ENCODE peak calls at places on chromosomes 4 and X, in nine cellular contexts. One of them, this sample, is unnamed.

GRCh38 chr4:105599475-105599874 is 47.1 kb downstream of the ARHGEF38 start:
- DNase-seq in endodermal cell: no peak
- DNase-seq in GM10248: no peak
- DNase-seq in tibial nerve: no peak
- DNase-seq in esophagus squamous epithelium: no peak
- DNase-seq in endothelial cell: no peak
- DNase-seq in HL-60: no peak
- DNase-seq in breast epithelium: no peak
- DNase-seq in H1: no peak
- DNase-seq in this sample: no peak

GRCh38 chrX:12988797-12989196 is 13.9 kb downstream of the TMSB4X start:
- DNase-seq in endodermal cell: no peak
- DNase-seq in HL-60: no peak
- DNase-seq in H1: no peak
- DNase-seq in esophagus squamous epithelium: no peak
- DNase-seq in GM10248: no peak
- DNase-seq in breast epithelium: peak
- DNase-seq in endothelial cell: no peak
- DNase-seq in tibial nerve: no peak
- DNase-seq in this sample: no peak

GRCh38 chrX:150495496-150495895 is 72.9 kb upstream of the MTM1 start:
- DNase-seq in breast epithelium: no peak
- DNase-seq in endodermal cell: no peak
- DNase-seq in HL-60: no peak
- DNase-seq in GM10248: no peak
- DNase-seq in endothelial cell: no peak
- DNase-seq in tibial nerve: no peak
- DNase-seq in H1: no peak
- DNase-seq in esophagus squamous epithelium: no peak
- DNase-seq in this sample: no peak

GRCh38 chrX:39627257-39627656 is 470.5 kb downstream of the BCOR start:
- DNase-seq in HL-60: no peak
- DNase-seq in H1: no peak
- DNase-seq in breast epithelium: no peak
- DNase-seq in endothelial cell: no peak
- DNase-seq in tibial nerve: no peak
- DNase-seq in esophagus squamous epithelium: no peak
- DNase-seq in GM10248: no peak
- DNase-seq in endodermal cell: no peak
- DNase-seq in this sample: no peak

GRCh38 chr4:173528378-173529321 is 1.4 kb downstream of the HAND2 start:
- DNase-seq in GM10248: no peak
- DNase-seq in breast epithelium: no peak
- DNase-seq in HL-60: no peak
- DNase-seq in tibial nerve: no peak
- DNase-seq in endodermal cell: peak
- DNase-seq in H1: no peak
- DNase-seq in esophagus squamous epithelium: no peak
- DNase-seq in endothelial cell: no peak
- DNase-seq in this sample: no peak

GRCh38 chr4:25128671-25129070 is 31.6 kb downstream of the SEPSECS start:
- DNase-seq in GM10248: no peak
- DNase-seq in HL-60: no peak
- DNase-seq in endothelial cell: no peak
- DNase-seq in H1: no peak
- DNase-seq in breast epithelium: no peak
- DNase-seq in tibial nerve: no peak
- DNase-seq in endodermal cell: no peak
- DNase-seq in esophagus squamous epithelium: no peak
- DNase-seq in this sample: no peak

GRCh38 chrX:133350751-133351150 is 64.5 kb downstream of the GPC4 start:
- DNase-seq in endodermal cell: no peak
- DNase-seq in endothelial cell: no peak
- DNase-seq in H1: no peak
- DNase-seq in tibial nerve: peak
- DNase-seq in GM10248: no peak
- DNase-seq in esophagus squamous epithelium: no peak
- DNase-seq in HL-60: no peak
- DNase-seq in breast epithelium: no peak
- DNase-seq in this sample: no peak

GRCh38 chrX:31540313-31540712 is 468.5 kb upstream of the FTHL17 start:
- DNase-seq in breast epithelium: no peak
- DNase-seq in GM10248: no peak
- DNase-seq in endothelial cell: no peak
- DNase-seq in HL-60: no peak
- DNase-seq in H1: no peak
- DNase-seq in endodermal cell: no peak
- DNase-seq in tibial nerve: no peak
- DNase-seq in esophagus squamous epithelium: no peak
- DNase-seq in this sample: no peak

GRCh38 chr4:32775049-32775448 is 2054.9 kb downstream of the PCDH7 start:
- DNase-seq in breast epithelium: no peak
- DNase-seq in H1: no peak
- DNase-seq in endothelial cell: no peak
- DNase-seq in esophagus squamous epithelium: no peak
- DNase-seq in tibial nerve: no peak
- DNase-seq in endodermal cell: peak
- DNase-seq in HL-60: peak
- DNase-seq in GM10248: no peak
- DNase-seq in this sample: no peak

GRCh38 chrX:113743069-113743468 is 840.8 kb upstream of the HTR2C start:
- DNase-seq in tibial nerve: no peak
- DNase-seq in endodermal cell: no peak
- DNase-seq in GM10248: no peak
- DNase-seq in HL-60: no peak
- DNase-seq in esophagus squamous epithelium: no peak
- DNase-seq in breast epithelium: no peak
- DNase-seq in endothelial cell: no peak
- DNase-seq in H1: no peak
- DNase-seq in this sample: peak

GRCh38 chr4:932713-933070 is 432 bp downstream of the TMEM175 start:
- DNase-seq in tibial nerve: no peak
- DNase-seq in endothelial cell: peak
- DNase-seq in endodermal cell: no peak
- DNase-seq in breast epithelium: no peak
- DNase-seq in esophagus squamous epithelium: no peak
- DNase-seq in GM10248: no peak
- DNase-seq in HL-60: no peak
- DNase-seq in H1: no peak
- DNase-seq in this sample: no peak

GRCh38 chrX:134537179-134537945 is 77.4 kb downstream of the HPRT1 start:
- DNase-seq in H1: no peak
- DNase-seq in endothelial cell: no peak
- DNase-seq in esophagus squamous epithelium: no peak
- DNase-seq in breast epithelium: no peak
- DNase-seq in endodermal cell: no peak
- DNase-seq in tibial nerve: no peak
- DNase-seq in HL-60: no peak
- DNase-seq in GM10248: no peak
- DNase-seq in this sample: no peak

GRCh38 chr4:3710451-3711182 is 55.6 kb upstream of the ADRA2C start:
- DNase-seq in HL-60: no peak
- DNase-seq in endothelial cell: no peak
- DNase-seq in esophagus squamous epithelium: no peak
- DNase-seq in endodermal cell: peak
- DNase-seq in breast epithelium: no peak
- DNase-seq in H1: no peak
- DNase-seq in GM10248: no peak
- DNase-seq in tibial nerve: no peak
- DNase-seq in this sample: no peak

GRCh38 chrX:56564921-56565861 is 1.8 kb downstream of the UBQLN2 start:
- DNase-seq in tibial nerve: no peak
- DNase-seq in breast epithelium: no peak
- DNase-seq in endodermal cell: no peak
- DNase-seq in HL-60: no peak
- DNase-seq in H1: no peak
- DNase-seq in esophagus squamous epithelium: no peak
- DNase-seq in GM10248: no peak
- DNase-seq in endothelial cell: no peak
- DNase-seq in this sample: no peak

GRCh38 chr4:152264106-152264505 is 271.8 kb downstream of the FBXW7 start:
- DNase-seq in HL-60: no peak
- DNase-seq in GM10248: no peak
- DNase-seq in endodermal cell: no peak
- DNase-seq in H1: no peak
- DNase-seq in tibial nerve: no peak
- DNase-seq in breast epithelium: no peak
- DNase-seq in esophagus squamous epithelium: no peak
- DNase-seq in endothelial cell: no peak
- DNase-seq in this sample: no peak

GRCh38 chrX:63350551-63350950 is 581 bp downstream of the SPIN4 start:
- DNase-seq in esophagus squamous epithelium: no peak
- DNase-seq in breast epithelium: no peak
- DNase-seq in endodermal cell: peak
- DNase-seq in endothelial cell: peak
- DNase-seq in GM10248: peak
- DNase-seq in HL-60: peak
- DNase-seq in H1: no peak
- DNase-seq in tibial nerve: no peak
- DNase-seq in this sample: peak

DNA sequence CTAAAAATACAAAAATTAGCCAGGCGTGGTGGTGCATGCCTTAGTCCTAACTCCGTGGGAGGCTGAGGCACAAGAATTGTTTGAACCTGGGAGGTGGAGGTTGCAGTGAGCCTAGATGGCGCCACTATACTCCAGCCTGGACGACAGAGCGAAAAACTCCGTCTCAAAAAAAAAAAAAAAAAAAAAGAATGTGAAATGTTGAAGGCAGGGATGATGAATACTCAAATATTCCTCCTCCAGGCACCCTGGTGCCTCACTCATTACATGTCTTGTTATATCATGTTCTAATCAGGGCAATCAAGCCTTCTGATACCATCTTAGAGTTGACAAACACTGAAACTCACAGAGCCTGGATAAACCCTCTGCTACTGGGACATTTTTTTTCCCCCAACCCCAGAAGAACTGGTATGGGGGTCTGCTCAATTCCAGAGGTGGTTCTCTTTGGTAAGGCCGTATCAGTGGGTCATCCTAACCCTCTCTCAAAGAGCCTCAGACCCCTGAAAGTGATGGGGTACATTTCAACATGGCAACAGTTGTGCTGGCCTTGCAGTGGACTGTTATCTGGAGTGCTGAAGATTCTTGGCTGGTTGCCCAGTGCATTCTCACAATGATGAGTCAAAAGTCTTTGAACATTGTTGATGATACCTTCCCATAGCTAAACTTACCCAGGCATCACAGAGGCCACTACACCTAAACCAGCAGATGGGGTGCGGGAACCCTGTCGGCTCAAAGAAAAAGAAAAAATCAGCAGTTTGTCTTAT is 2.4 kb upstream of the SH3KBP1 start:
- DNase-seq in esophagus squamous epithelium: no peak
- DNase-seq in endodermal cell: peak
- DNase-seq in GM10248: peak
- DNase-seq in HL-60: no peak
- DNase-seq in breast epithelium: no peak
- DNase-seq in H1: no peak
- DNase-seq in tibial nerve: no peak
- DNase-seq in endothelial cell: no peak
- DNase-seq in this sample: peak
- TF ChIP-seq CTCF in esophagus squamous epithelium: no peak
- TF ChIP-seq CTCF in endodermal cell: peak
- TF ChIP-seq CTCF in GM10248: no peak
- TF ChIP-seq CTCF in HL-60: no peak
- TF ChIP-seq CTCF in breast epithelium: no peak
- TF ChIP-seq CTCF in H1: peak
- TF ChIP-seq CTCF in tibial nerve: no peak
- TF ChIP-seq CTCF in endothelial cell: no peak
- TF ChIP-seq CTCF in this sample: no peak

DNA sequence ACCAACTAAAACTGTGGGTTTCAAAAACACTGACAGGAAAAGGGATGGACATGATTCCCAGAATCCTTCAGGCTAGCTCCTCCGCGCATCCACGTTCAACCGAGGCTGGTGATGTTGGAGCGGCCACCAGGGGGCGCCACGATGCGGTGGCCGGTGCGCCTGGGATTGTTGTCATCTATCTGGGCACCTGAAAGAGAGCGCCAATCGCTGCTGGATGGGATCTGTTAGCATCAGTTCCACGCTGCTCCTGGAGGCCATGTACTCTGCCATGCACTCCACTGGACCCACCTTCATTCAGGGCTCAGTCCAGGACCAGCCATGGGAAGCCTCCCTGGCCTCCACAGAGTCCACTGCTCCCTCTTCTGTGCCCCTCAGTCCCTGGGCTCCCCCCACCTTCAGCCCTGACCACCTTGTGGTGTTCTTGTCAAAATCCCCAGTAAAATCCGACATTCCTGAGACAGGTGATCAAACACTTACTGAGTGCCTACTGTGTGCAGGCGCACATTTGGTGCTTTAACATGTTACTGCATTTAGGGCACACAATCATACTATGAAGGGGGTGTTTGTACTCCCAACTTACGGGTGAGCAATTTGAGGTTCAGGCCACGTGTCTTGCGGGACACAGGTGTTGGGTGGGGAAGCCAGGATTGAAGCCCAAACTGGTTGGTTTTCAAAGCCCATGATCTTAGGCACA is 71.1 kb downstream of the CRMP1 start:
- DNase-seq in GM10248: no peak
- DNase-seq in endodermal cell: peak
- DNase-seq in breast epithelium: no peak
- DNase-seq in esophagus squamous epithelium: no peak
- DNase-seq in endothelial cell: peak
- DNase-seq in H1: peak
- DNase-seq in tibial nerve: no peak
- DNase-seq in HL-60: no peak
- DNase-seq in this sample: no peak
- TF ChIP-seq CTCF in GM10248: peak
- TF ChIP-seq CTCF in endodermal cell: peak
- TF ChIP-seq CTCF in breast epithelium: no peak
- TF ChIP-seq CTCF in esophagus squamous epithelium: peak
- TF ChIP-seq CTCF in endothelial cell: peak
- TF ChIP-seq CTCF in H1: peak
- TF ChIP-seq CTCF in tibial nerve: peak
- TF ChIP-seq CTCF in HL-60: peak
- TF ChIP-seq CTCF in this sample: peak

GRCh38 chr4:111601671-111602070 is 543.6 kb upstream of the FAM241A start:
- DNase-seq in H1: no peak
- DNase-seq in GM10248: no peak
- DNase-seq in endodermal cell: no peak
- DNase-seq in breast epithelium: no peak
- DNase-seq in tibial nerve: no peak
- DNase-seq in HL-60: no peak
- DNase-seq in endothelial cell: no peak
- DNase-seq in esophagus squamous epithelium: no peak
- DNase-seq in this sample: no peak

GRCh38 chr4:111605111-111605510 is 540.1 kb upstream of the FAM241A start:
- DNase-seq in endodermal cell: no peak
- DNase-seq in endothelial cell: no peak
- DNase-seq in esophagus squamous epithelium: no peak
- DNase-seq in breast epithelium: no peak
- DNase-seq in GM10248: no peak
- DNase-seq in tibial nerve: no peak
- DNase-seq in HL-60: no peak
- DNase-seq in H1: no peak
- DNase-seq in this sample: no peak

GRCh38 chr4:111602848-111603247 is 542.4 kb upstream of the FAM241A start:
- DNase-seq in HL-60: no peak
- DNase-seq in endothelial cell: no peak
- DNase-seq in H1: no peak
- DNase-seq in breast epithelium: no peak
- DNase-seq in tibial nerve: no peak
- DNase-seq in esophagus squamous epithelium: no peak
- DNase-seq in GM10248: no peak
- DNase-seq in endodermal cell: no peak
- DNase-seq in this sample: no peak
- TF ChIP-seq CTCF in HL-60: no peak
- TF ChIP-seq CTCF in endothelial cell: no peak
- TF ChIP-seq CTCF in H1: peak
- TF ChIP-seq CTCF in breast epithelium: no peak
- TF ChIP-seq CTCF in tibial nerve: no peak
- TF ChIP-seq CTCF in esophagus squamous epithelium: no peak
- TF ChIP-seq CTCF in GM10248: no peak
- TF ChIP-seq CTCF in endodermal cell: no peak
- TF ChIP-seq CTCF in this sample: no peak

GRCh38 chr4:26566027-26566578 is 17.8 kb upstream of the TBC1D19 start:
- DNase-seq in tibial nerve: no peak
- DNase-seq in breast epithelium: no peak
- DNase-seq in H1: no peak
- DNase-seq in endodermal cell: no peak
- DNase-seq in esophagus squamous epithelium: no peak
- DNase-seq in HL-60: no peak
- DNase-seq in GM10248: no peak
- DNase-seq in endothelial cell: no peak
- DNase-seq in this sample: no peak
- TF ChIP-seq CTCF in tibial nerve: no peak
- TF ChIP-seq CTCF in breast epithelium: no peak
- TF ChIP-seq CTCF in H1: no peak
- TF ChIP-seq CTCF in endodermal cell: no peak
- TF ChIP-seq CTCF in esophagus squamous epithelium: no peak
- TF ChIP-seq CTCF in HL-60: no peak
- TF ChIP-seq CTCF in GM10248: no peak
- TF ChIP-seq CTCF in endothelial cell: no peak
- TF ChIP-seq CTCF in this sample: no peak